ENCODE peak calls at places on chromosomes 6 and 20, in seven cellular contexts. N is upper lobe of right lung, B is trophoblast cell, M is hepatocyte, K is Panc1, R is lung, Q is ovary. C is an unnamed sample.

GRCh38 chr20:50514750-50515149 is 4.6 kb downstream of the PTPN1 start:
- DNase-seq in N (no peak), B (no peak), M (no peak), K (no peak), R (no peak), Q (no peak), C (no peak)

GRCh38 chr6:105601541-105602174 is 198.8 kb upstream of the PREP start:
- DNase-seq in N (peak; percentile 62), B (peak; percentile 87), M (peak; percentile 28), K (no peak), R (peak; percentile 70), Q (peak; percentile 31), C (peak; percentile 98)

GRCh38 chr20:62644802-62645496 is 2.6 kb downstream of the SLCO4A1 start:
- DNase-seq in N (no peak), B (peak; percentile 26), M (no peak), K (no peak), R (no peak), Q (no peak), C (no peak)

GRCh38 chr20:21920231-21920630 is 214.8 kb downstream of the PAX1 start:
- DNase-seq in N (no peak), B (no peak), M (no peak), K (no peak), R (no peak), Q (no peak), C (no peak)

GRCh38 chr6:168616807-168617756 is 176.1 kb downstream of the SMOC2 start:
- DNase-seq in N (no peak), B (peak; percentile 16), M (peak; percentile 50), K (no peak), R (no peak), Q (peak; percentile 58), C (no peak)

GRCh38 chr6:120211955-120212792 is 862.6 kb upstream of the MAN1A1 start:
- DNase-seq in N (no peak), B (peak; percentile 65), M (peak; percentile 31), K (no peak), R (no peak), Q (no peak), C (no peak)

GRCh38 chr20:61810709-61811565 is 254.7 kb downstream of the TAF4 start:
- DNase-seq in N (no peak), B (no peak), M (no peak), K (no peak), R (no peak), Q (no peak), C (no peak)

GRCh38 chr20:48673485-48673884 is 154.3 kb downstream of the PREX1 start:
- DNase-seq in N (no peak), B (no peak), M (no peak), K (no peak), R (no peak), Q (no peak), C (no peak)

GRCh38 chr6:22350109-22350508 is 53.3 kb upstream of the PRL start:
- DNase-seq in N (no peak), B (no peak), M (no peak), K (no peak), R (no peak), Q (no peak), C (no peak)

GRCh38 chr6:7406743-7407142 is 17.1 kb downstream of the RIOK1 start:
- DNase-seq in N (no peak), B (peak; percentile 89), M (no peak), K (no peak), R (no peak), Q (no peak), C (no peak)

GRCh38 chr6:47919875-47920274 is 138.0 kb downstream of the OPN5 start:
- DNase-seq in N (no peak), B (no peak), M (no peak), K (no peak), R (no peak), Q (no peak), C (no peak)

GRCh38 chr20:8431538-8432434 is 299.7 kb downstream of the PLCB1 start:
- DNase-seq in N (peak; percentile 62), B (no peak), M (peak; percentile 22), K (no peak), R (no peak), Q (peak; percentile 82), C (peak; percentile 88)

GRCh38 chr20:3129094-3129493 is 30.6 kb downstream of the FASTKD5 start:
- DNase-seq in N (no peak), B (no peak), M (no peak), K (no peak), R (no peak), Q (no peak), C (no peak)

GRCh38 chr6:114327074-114327473 is 15.7 kb downstream of the HS3ST5 start:
- DNase-seq in N (no peak), B (no peak), M (no peak), K (no peak), R (no peak), Q (no peak), C (no peak)

GRCh38 chr6:14871196-14871595 is 374.7 kb upstream of the JARID2 start:
- DNase-seq in N (no peak), B (peak; percentile 42), M (no peak), K (no peak), R (no peak), Q (no peak), C (no peak)

GRCh38 chr6:157760589-157761330 is 62.3 kb upstream of the SNX9 start:
- DNase-seq in N (no peak), B (no peak), M (no peak), K (peak; percentile 79), R (no peak), Q (no peak), C (peak; percentile 82)

GRCh38 chr6:166552600-166552999 is 33.9 kb downstream of the RAMACL start:
- DNase-seq in N (no peak), B (no peak), M (no peak), K (no peak), R (no peak), Q (no peak), C (no peak)

GRCh38 chr6:129748212-129748900 is 38.4 kb upstream of the ARHGAP18 start:
- DNase-seq in N (no peak), B (peak; percentile 58), M (peak; percentile 37), K (no peak), R (no peak), Q (no peak), C (peak; percentile 65)

GRCh38 chr20:14992071-14992654 is 654.8 kb upstream of the FLRT3 start:
- DNase-seq in N (no peak), B (peak; percentile 40), M (no peak), K (no peak), R (no peak), Q (no peak), C (peak; percentile 6)

GRCh38 chr6:84825461-84825860 is 61.1 kb upstream of the TBX18 start:
- DNase-seq in N (no peak), B (peak; percentile 20), M (peak; percentile 14), K (no peak), R (no peak), Q (no peak), C (peak; percentile 78)

GRCh38 chr20:11544029-11544678 is 373.5 kb upstream of the BTBD3 start:
- DNase-seq in N (no peak), B (peak; percentile 87), M (peak; percentile 69), K (peak; percentile 48), R (no peak), Q (no peak), C (peak; percentile 69)

GRCh38 chr6:113077794-113078193 is 730.7 kb downstream of the RFPL4B start:
- DNase-seq in N (no peak), B (no peak), M (no peak), K (no peak), R (no peak), Q (no peak), C (no peak)

DNA sequence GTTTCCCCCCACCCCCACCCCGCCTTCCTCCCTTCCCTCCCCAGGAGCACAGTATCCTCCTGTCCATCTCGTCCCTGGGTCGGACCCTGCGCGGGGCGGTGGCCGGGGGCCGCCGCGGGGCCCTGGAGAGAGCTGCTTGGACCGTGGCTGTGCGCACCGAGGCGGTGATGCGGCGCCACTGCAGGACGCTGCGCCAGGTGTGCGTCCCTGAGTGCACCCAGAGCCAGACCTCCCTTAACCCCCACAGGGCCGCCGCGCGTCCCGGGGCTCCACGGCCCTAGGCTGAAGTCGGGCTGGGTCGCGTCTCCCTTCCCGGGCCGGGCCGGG is 2.2 kb downstream of the C20orf204 start:
- DNase-seq in N (no peak), B (no peak), M (no peak), K (no peak), R (no peak), Q (no peak), C (no peak)
- H3K4me3 ChIP-seq in N (peak overlapping the region; percentile 64), B (no peak overlapping the region), M (peak overlapping the region; percentile 57), K (peak overlapping the region; percentile 58), R (peak overlapping the region; percentile 21), Q (no peak overlapping the region), C (peak overlapping the region; percentile 25)

GRCh38 chr6:2783188-2783957 is 18.2 kb downstream of the WRNIP1 start:
- DNase-seq in N (no peak), B (no peak), M (no peak), K (no peak), R (no peak), Q (no peak), C (no peak)
- H3K36me3 ChIP-seq in N (peaks cover 57% of the 10 kb centered on the region), B (peaks cover 31% of the 10 kb centered on the region), M (no peaks in the 10 kb centered on the region), K (peaks cover 10% of the 10 kb centered on the region), R (peaks cover 8% of the 10 kb centered on the region), Q (no peaks in the 10 kb centered on the region), C (peaks cover 15% of the 10 kb centered on the region)

GRCh38 chr6:40074292-40075050 is 140.2 kb upstream of the MOCS1 start:
- DNase-seq in N (no peak), B (peak; percentile 77), M (peak; percentile 13), K (no peak), R (no peak), Q (no peak), C (no peak)
- H3K9me3 ChIP-seq in N (no peaks in the 10 kb centered on the region), B (no peaks in the 10 kb centered on the region), M (no peaks in the 10 kb centered on the region), K (no peaks in the 10 kb centered on the region), R (peaks cover 2% of the 10 kb centered on the region), Q (no peaks in the 10 kb centered on the region), C (no peaks in the 10 kb centered on the region)

DNA sequence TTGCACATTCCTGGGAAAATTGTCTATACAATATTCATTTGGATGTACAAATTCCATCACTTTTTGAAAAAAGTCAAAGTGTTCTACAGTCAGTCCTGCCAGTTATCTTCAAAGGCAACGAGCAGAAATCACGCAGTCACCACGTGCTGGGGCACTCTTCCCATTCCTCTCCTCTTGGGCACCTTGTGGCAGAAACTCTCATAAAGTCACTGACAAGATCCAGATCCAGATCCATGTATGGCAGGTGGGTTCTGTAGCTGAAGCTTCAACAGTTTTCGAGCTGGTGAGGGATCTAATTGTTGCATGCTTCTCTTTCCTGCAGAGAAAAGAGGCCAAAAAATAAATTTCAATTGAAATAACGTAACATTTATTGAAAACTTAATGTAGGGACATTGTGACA is 6.7 kb upstream of the NDRG3 start:
- DNase-seq in N (no peak), B (no peak), M (no peak), K (no peak), R (no peak), Q (no peak), C (no peak)
- H3K4me3 ChIP-seq in N (no peak overlapping the region), B (no peak overlapping the region), M (no peak overlapping the region), K (no peak overlapping the region), R (no peak overlapping the region), Q (no peak overlapping the region), C (no peak overlapping the region)

GRCh38 chr20:5567644-5568043 is 182.6 kb upstream of the SHLD1 start:
- DNase-seq in N (no peak), B (no peak), M (no peak), K (no peak), R (no peak), Q (no peak), C (no peak)
- H3K36me3 ChIP-seq in N (peaks cover 98% of the 10 kb centered on the region), B (peaks cover 21% of the 10 kb centered on the region), M (no peaks in the 10 kb centered on the region), K (peaks cover 16% of the 10 kb centered on the region), R (peaks cover 9% of the 10 kb centered on the region), Q (no peaks in the 10 kb centered on the region), C (peaks cover 23% of the 10 kb centered on the region)

GRCh38 chr20:56094228-56094627 is 88.9 kb upstream of the CBLN4 start:
- DNase-seq in N (no peak), B (no peak), M (no peak), K (no peak), R (no peak), Q (no peak), C (no peak)
- H3K9me3 ChIP-seq in N (no peaks in the 10 kb centered on the region), B (peaks cover 16% of the 10 kb centered on the region), M (no peaks in the 10 kb centered on the region), K (no peaks in the 10 kb centered on the region), R (peaks cover 10% of the 10 kb centered on the region), Q (peaks cover 6% of the 10 kb centered on the region), C (no peaks in the 10 kb centered on the region)

C was measured in cardiac muscle cell.